ENCODE peak calls at places on chromosomes 12 and 14, in nine cellular contexts. R is stomach, D is HL-60, L is HCT116, V is breast epithelium, Z is K562, U is sigmoid colon, P is HepG2, J is SK-N-SH. E is an unnamed sample.

GRCh38 chr12:122078141-122079037 is at the start of gene MLXIP:
- DNase-seq in R (peak; percentile 96), D (peak; percentile 92), L (peak; percentile 72), V (peak; percentile 89), Z (peak; percentile 94), U (peak; percentile 98), P (peak; percentile 78), J (peak; percentile 99), E (peak; percentile 96)

GRCh38 chr14:51818748-51819386 is 41.5 kb upstream of the GNG2 start:
- DNase-seq in R (no peak), D (no peak), L (no peak), V (no peak), Z (no peak), U (no peak), P (no peak), J (peak; percentile 15), E (no peak)

GRCh38 chr12:46660276-46660675 is 165.5 kb downstream of the SLC38A4 start:
- DNase-seq in R (no peak), D (no peak), L (no peak), V (no peak), Z (no peak), U (no peak), P (no peak), J (no peak), E (no peak)

GRCh38 chr14:104239185-104239775 is 100.9 kb downstream of the KIF26A start:
- DNase-seq in R (peak; percentile 15), D (no peak), L (no peak), V (no peak), Z (no peak), U (peak; percentile 47), P (no peak), J (no peak), E (no peak)

GRCh38 chr14:74834682-74835392 is 41.1 kb downstream of the PROX2 start:
- DNase-seq in R (no peak), D (no peak), L (no peak), V (no peak), Z (no peak), U (no peak), P (no peak), J (no peak), E (no peak)

GRCh38 chr14:60092516-60092915 is 793 bp downstream of the PCNX4 start:
- DNase-seq in R (no peak), D (peak; percentile 21), L (no peak), V (no peak), Z (peak; percentile 8), U (no peak), P (peak; percentile 39), J (peak; percentile 38), E (peak; percentile 18)

GRCh38 chr12:120474092-120474960 is 4.8 kb upstream of the SRSF9 start:
- DNase-seq in R (no peak), D (peak; percentile 75), L (peak; percentile 80), V (peak; percentile 84), Z (peak; percentile 47), U (no peak), P (no peak), J (peak; percentile 27), E (no peak)

GRCh38 chr14:72678360-72678759 is 215.5 kb downstream of the DPF3 start:
- DNase-seq in R (no peak), D (no peak), L (no peak), V (no peak), Z (no peak), U (no peak), P (no peak), J (no peak), E (no peak)

GRCh38 chr14:77214216-77214615 is 32.6 kb downstream of the TMEM63C start:
- DNase-seq in R (no peak), D (no peak), L (no peak), V (no peak), Z (no peak), U (no peak), P (no peak), J (no peak), E (no peak)
- H3K27me3 ChIP-seq in R (peaks cover 55% of the 10 kb centered on the region), D (no peaks in the 10 kb centered on the region), L (no peaks in the 10 kb centered on the region), V (no peaks in the 10 kb centered on the region), Z (no peaks in the 10 kb centered on the region), U (peaks cover 11% of the 10 kb centered on the region), P (peaks cover 3% of the 10 kb centered on the region), J (no peaks in the 10 kb centered on the region), E (no peaks in the 10 kb centered on the region)

GRCh38 chr12:79689477-79690155 is 1.1 kb downstream of the PAWR start:
- DNase-seq in R (peak; percentile 49), D (peak; percentile 34), L (no peak), V (peak; percentile 58), Z (no peak), U (no peak), P (peak; percentile 27), J (peak; percentile 52), E (peak; percentile 48)
- TF ChIP-seq POLR2AphosphoS5 in R (no peak), D (no peak), L (no peak), V (peak; percentile 61), Z (no peak), U (no peak), P (no peak), J (no peak), E (no peak)

DNA sequence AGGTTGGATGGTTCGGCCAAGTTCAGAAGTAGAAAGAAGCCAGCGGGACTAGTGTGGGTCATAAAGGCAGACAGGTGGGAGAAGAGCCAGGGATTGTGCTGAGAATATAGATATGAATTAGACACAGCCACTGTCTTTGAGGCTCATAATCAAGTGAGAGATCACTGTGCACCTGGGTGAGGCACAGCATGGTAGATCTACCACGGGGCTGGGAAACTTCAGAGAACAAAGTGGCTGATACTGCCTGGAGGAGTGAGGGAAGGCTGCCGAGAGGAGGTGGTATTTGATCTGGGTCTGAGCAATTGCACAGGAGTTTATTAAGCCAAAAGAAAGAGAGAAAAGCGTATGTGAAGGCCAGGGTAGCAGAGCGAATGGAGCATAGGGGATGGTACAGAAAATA is 40.6 kb upstream of the CHST11 start:
- DNase-seq in R (no peak), D (no peak), L (no peak), V (no peak), Z (no peak), U (no peak), P (no peak), J (no peak), E (no peak)
- H3K27me3 ChIP-seq in R (no peaks in the 10 kb centered on the region), D (no peaks in the 10 kb centered on the region), L (no peaks in the 10 kb centered on the region), V (no peaks in the 10 kb centered on the region), Z (no peaks in the 10 kb centered on the region), U (no peaks in the 10 kb centered on the region), P (peaks cover 11% of the 10 kb centered on the region), J (no peaks in the 10 kb centered on the region), E (no peaks in the 10 kb centered on the region)

DNA sequence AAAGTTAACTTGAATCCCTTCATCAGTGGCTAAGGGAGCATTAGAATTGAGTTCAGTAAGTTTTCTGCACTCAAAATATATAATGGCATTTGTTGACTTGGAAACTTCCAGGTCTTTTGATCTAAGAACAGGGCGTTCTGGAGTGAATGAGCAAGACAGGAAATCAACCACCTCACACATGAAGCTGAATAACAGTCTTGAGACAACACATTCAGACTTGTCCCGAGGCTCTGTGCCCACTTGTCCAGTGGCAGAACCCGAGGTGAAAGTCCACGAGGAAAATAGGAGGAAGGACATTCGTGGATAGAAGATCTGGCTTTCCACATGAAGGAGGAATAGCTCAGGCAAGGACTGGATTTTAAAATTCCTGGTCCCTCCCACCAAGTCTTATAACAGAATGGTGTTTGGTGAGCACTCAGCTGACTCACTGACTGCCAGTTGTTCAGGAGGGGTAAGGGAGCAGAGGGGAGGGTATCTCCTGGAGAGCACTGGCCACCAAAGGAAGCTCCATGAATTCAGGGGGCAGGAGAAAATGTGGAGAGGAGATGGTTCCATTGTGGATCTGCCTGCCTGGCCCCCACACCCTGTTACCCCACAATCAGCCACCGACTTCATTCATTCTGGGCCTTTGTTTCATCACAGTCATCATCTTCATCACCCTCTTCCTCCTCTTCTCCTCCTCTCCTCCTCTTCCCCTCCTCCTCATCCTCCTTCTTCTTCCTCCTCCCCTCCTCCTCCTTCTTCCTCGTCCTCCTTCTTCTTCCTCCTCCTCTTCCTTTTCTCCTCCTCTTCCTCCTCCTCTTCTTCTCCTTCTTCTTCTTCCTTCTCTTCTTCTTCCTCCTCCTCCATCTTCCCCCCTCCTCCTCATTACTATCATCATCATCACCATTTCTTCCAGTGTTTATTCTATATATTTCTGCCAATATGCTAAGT is 620.1 kb downstream of the MED13L start:
- DNase-seq in R (no peak), D (no peak), L (no peak), V (no peak), Z (no peak), U (no peak), P (no peak), J (no peak), E (no peak)
- TF ChIP-seq POLR2AphosphoS5 in R (no peak), D (no peak), L (no peak), V (no peak), Z (no peak), U (no peak), P (no peak), J (no peak), E (no peak)

DNA sequence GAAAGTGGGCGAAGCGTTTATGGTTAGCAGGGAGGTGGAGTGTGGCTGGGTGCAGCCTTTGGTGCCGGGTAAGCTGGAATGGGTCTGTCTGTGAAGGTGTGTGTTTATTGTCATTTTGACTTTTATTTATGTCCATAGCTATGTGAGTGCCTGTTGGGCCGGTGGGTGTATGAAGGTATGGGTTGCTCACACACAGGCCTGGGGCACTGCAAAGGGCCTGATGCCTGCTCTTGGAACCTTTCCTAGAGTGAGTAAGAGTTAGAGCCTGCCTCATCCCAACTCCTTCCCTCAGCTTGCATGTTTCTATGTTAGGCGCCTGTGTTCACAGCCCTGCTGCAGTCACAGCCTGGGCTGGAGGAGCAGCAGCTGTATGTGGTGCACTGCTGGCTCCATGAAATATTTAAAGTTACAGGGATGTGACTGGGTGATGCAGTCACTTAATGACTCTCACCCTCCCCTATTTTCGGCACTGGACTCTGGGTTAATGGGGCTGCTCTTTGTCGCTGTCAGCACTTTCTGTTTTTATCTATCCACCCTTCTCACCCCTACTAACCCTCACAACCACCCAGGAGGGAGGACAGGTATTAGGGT is 2.6 kb upstream of the PPP1R1A start:
- DNase-seq in R (no peak), D (no peak), L (no peak), V (no peak), Z (no peak), U (peak; percentile 83), P (no peak), J (no peak), E (peak; percentile 9)
- H3K27me3 ChIP-seq in R (peaks cover 36% of the 10 kb centered on the region), D (peaks cover 43% of the 10 kb centered on the region), L (peaks cover 5% of the 10 kb centered on the region), V (no peaks in the 10 kb centered on the region), Z (peaks cover 35% of the 10 kb centered on the region), U (no peaks in the 10 kb centered on the region), P (peaks cover 70% of the 10 kb centered on the region), J (peaks cover 78% of the 10 kb centered on the region), E (peaks cover 35% of the 10 kb centered on the region)

DNA sequence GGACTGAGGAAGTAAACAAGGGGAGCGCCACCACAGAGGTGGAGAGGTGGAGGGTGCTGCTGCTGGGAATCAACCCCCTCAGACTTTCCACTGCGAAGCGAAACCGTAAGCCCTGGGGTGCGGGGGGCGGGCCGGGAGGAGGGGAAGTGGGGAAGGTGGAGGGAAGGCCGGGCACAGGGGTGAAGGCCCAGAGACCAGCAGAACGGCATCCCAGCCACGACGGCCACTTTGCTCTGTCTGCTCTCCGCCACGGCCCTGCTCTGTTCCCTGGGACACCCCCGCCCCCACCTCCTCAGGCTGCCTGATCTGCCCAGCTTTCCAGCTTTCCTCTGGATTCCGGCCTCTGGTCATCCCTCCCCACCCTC is at the start of gene LAG3:
- DNase-seq in R (no peak), D (no peak), L (no peak), V (no peak), Z (peak; percentile 13), U (no peak), P (no peak), J (no peak), E (peak; percentile 38)
- TF ChIP-seq POLR2AphosphoS5 in R (no peak), D (no peak), L (no peak), V (no peak), Z (no peak), U (no peak), P (no peak), J (no peak), E (no peak)

E was measured in transverse colon.